ENCODE peak calls at places on chromosomes 1 and 21, in ten cellular contexts. D is CD4-positive, CD25-positive, alpha-beta regulatory T cell; P is body of pancreas; N is cardiac muscle cell; G is GM23248; X is left lung; L is upper lobe of left lung; Y is endodermal cell; K is tibial artery; F is OCI-LY7. I is an unnamed sample.

GRCh38 chr1:84122780-84123382 is 21.2 kb upstream of the PRKACB start:
- DNase-seq in K (peak; percentile 55), G (peak; percentile 70), D (peak; percentile 44), X (no peak), F (peak; percentile 60), Y (peak; percentile 75), P (peak; percentile 44), N (peak; percentile 71), L (peak; percentile 36), I (no peak)

GRCh38 chr1:226640288-226640687 is 91.7 kb downstream of the STUM start:
- DNase-seq in Y (no peak), P (no peak), X (no peak), G (no peak), K (no peak), D (no peak), F (no peak), N (no peak), L (no peak), I (no peak)

GRCh38 chr1:159927211-159927886 is 2.0 kb upstream of the TAGLN2 start:
- DNase-seq in Y (peak; percentile 38), K (no peak), N (no peak), X (no peak), L (no peak), F (no peak), D (no peak), G (no peak), P (no peak), I (no peak)

GRCh38 chr1:198605880-198606458 is 32.9 kb upstream of the PTPRC start:
- DNase-seq in G (peak; percentile 29), X (no peak), L (no peak), Y (no peak), N (no peak), F (no peak), D (no peak), P (no peak), K (no peak), I (no peak)

GRCh38 chr1:173287785-173288184 is 80.7 kb upstream of the TNFSF4 start:
- DNase-seq in Y (no peak), L (no peak), P (no peak), F (no peak), G (no peak), N (no peak), X (no peak), D (no peak), K (no peak), I (no peak)

GRCh38 chr1:39001516-39002389 is 10.7 kb downstream of the AKIRIN1 start:
- DNase-seq in G (no peak), N (no peak), D (no peak), L (no peak), P (no peak), Y (no peak), K (no peak), X (no peak), F (no peak), I (no peak)

GRCh38 chr1:248303324-248303723 is at the start of gene OR2T12:
- DNase-seq in Y (no peak), N (no peak), K (no peak), F (no peak), G (no peak), X (no peak), L (no peak), P (no peak), D (no peak), I (no peak)

GRCh38 chr1:94326329-94326728 is 88.9 kb upstream of the ARHGAP29 start:
- DNase-seq in G (peak; percentile 42), X (no peak), P (no peak), L (no peak), F (no peak), D (no peak), K (no peak), N (peak; percentile 20), Y (peak; percentile 83), I (no peak)

GRCh38 chr21:36218691-36219090 is 62.1 kb downstream of the DOP1B start:
- DNase-seq in P (no peak), G (no peak), L (no peak), Y (no peak), F (no peak), D (no peak), X (no peak), N (no peak), K (no peak), I (no peak)

GRCh38 chr1:6102227-6102845 is 56.6 kb downstream of the KCNAB2 start:
- DNase-seq in Y (no peak), X (no peak), L (no peak), P (no peak), N (no peak), G (no peak), D (no peak), F (no peak), K (no peak), I (no peak)

GRCh38 chr1:19644761-19645543 is 841 bp downstream of the NBL1 start:
- DNase-seq in N (no peak), Y (peak; percentile 80), P (no peak), X (no peak), K (no peak), L (no peak), D (no peak), F (no peak), G (peak; percentile 66), I (peak; percentile 41)

GRCh38 chr21:36420571-36421339 is 35.6 kb downstream of the CHAF1B start:
- DNase-seq in Y (no peak), G (no peak), X (no peak), N (no peak), P (no peak), L (no peak), D (no peak), F (no peak), K (no peak), I (no peak)

GRCh38 chr1:152511596-152511995 is 993 bp downstream of the LCE5A start:
- DNase-seq in K (no peak), L (no peak), N (no peak), X (no peak), G (no peak), Y (no peak), F (no peak), P (no peak), D (no peak), I (no peak)
- H3K9me3 ChIP-seq in K (no peaks in the 10 kb centered on the region), L (no peaks in the 10 kb centered on the region), N (no peaks in the 10 kb centered on the region), X (no peaks in the 10 kb centered on the region), G (no peaks in the 10 kb centered on the region), Y (peaks cover 54% of the 10 kb centered on the region), F (no peaks in the 10 kb centered on the region), P (no peaks in the 10 kb centered on the region), D (no peaks in the 10 kb centered on the region), I (no peaks in the 10 kb centered on the region)

DNA sequence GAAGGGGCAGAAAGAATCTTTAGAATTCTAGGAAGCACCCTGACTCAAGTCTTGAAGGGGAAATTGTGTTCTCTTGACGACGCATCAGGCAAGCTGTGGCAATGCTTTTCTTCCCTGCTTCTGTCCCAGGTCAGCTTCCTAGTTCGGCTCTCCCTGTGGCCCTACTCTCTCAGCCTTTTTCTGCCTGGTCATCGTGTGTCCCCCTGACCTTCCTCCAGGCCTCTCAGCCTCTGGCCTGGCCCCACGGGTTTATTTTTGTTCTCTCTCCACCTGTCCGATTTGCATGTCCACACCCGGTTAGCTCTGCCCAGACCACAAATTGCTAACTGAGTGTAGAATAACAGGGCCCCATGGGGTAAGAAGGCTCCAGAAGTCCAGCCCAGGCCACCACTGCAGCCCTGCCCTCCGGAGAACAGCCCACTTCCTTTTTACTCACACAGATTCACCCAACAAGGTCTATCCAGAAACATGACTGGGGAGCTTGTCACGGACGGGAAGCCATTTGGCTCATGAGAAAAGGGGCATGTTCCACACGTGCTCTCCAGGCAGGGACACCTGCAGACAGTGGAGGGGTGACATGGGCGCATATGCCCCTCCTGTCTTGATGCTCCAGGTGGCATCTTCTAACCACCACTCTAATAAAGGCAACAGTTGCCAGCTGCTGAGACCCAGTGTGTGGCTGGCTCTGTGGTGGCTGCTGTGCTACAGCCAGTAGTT is 9.8 kb downstream of the KCNN3 start:
- DNase-seq in Y (no peak), K (no peak), N (no peak), G (no peak), F (peak; percentile 96), X (no peak), D (no peak), P (no peak), L (no peak), I (no peak)
- H3K4me1 ChIP-seq in Y (no peaks in the 10 kb centered on the region), K (no peaks in the 10 kb centered on the region), N (peaks cover 12% of the 10 kb centered on the region), G (no peaks in the 10 kb centered on the region), F (peaks cover 99% of the 10 kb centered on the region), X (no peaks in the 10 kb centered on the region), D (no peaks in the 10 kb centered on the region), P (peaks cover 2% of the 10 kb centered on the region), L (no peaks in the 10 kb centered on the region), I (peaks cover 12% of the 10 kb centered on the region)

DNA sequence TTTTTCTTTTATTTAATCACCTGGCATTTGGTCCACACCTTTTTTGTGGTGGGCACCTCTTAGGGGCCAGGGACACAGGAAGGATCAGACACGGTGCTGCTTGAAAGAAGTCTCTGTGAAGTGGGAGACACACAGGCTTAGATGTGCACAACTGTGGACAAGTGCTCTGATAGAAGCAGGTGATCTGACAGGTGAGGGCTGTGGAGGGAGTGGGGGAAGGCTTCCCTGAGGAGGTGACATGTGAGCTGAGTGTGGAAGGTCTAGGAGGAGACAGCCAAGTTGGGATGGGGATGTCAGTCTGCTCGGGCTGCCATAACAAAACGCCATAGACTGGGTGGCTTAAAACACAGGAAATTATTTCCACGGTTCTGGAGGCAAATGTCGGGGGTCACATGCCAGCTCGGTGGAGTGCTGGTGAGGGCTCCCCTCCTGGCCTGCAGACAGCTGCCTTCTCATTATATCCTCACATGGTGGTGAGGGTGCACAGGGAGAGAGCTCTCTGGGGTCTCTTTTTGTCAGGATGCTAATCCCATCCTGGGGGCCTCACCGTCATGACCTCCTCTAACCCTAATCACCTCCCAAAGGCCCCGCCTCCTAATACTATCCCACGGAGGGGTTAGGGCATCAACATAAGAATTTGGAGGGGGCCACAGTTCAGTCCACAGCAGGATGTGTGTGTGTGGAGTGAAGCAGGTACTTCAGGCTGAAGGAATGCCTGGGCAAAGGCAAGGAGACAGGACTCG is 5.2 kb upstream of the KIAA1614 start:
- DNase-seq in P (no peak), X (no peak), K (no peak), G (no peak), Y (peak; percentile 33), F (no peak), L (no peak), N (no peak), D (no peak), I (no peak)
- H3K9me3 ChIP-seq in P (no peaks in the 10 kb centered on the region), X (no peaks in the 10 kb centered on the region), K (no peaks in the 10 kb centered on the region), G (no peaks in the 10 kb centered on the region), Y (no peaks in the 10 kb centered on the region), F (no peaks in the 10 kb centered on the region), L (no peaks in the 10 kb centered on the region), N (no peaks in the 10 kb centered on the region), D (no peaks in the 10 kb centered on the region), I (no peaks in the 10 kb centered on the region)

GRCh38 chr1:91533625-91534024 is 33.0 kb downstream of the CDC7 start:
- DNase-seq in G (no peak), K (no peak), N (no peak), F (no peak), Y (no peak), D (no peak), L (no peak), P (no peak), X (no peak), I (no peak)

GRCh38 chr1:91541918-91542533 is 41.4 kb downstream of the CDC7 start:
- DNase-seq in D (no peak), F (no peak), N (no peak), P (no peak), G (no peak), K (no peak), L (no peak), X (no peak), Y (no peak), I (no peak)

GRCh38 chr1:91535441-91535840 is 34.8 kb downstream of the CDC7 start:
- DNase-seq in F (no peak), N (no peak), Y (no peak), P (no peak), G (no peak), K (no peak), D (no peak), L (no peak), X (no peak), I (no peak)

GRCh38 chr1:91537281-91538069 is 36.8 kb downstream of the CDC7 start:
- DNase-seq in G (peak; percentile 86), L (peak; percentile 38), K (peak; percentile 55), Y (no peak), P (no peak), D (no peak), F (no peak), N (peak; percentile 80), X (no peak), I (no peak)
- H3K4me1 ChIP-seq in G (peaks cover 23% of the 10 kb centered on the region), L (peaks cover 11% of the 10 kb centered on the region), K (no peaks in the 10 kb centered on the region), Y (no peaks in the 10 kb centered on the region), P (no peaks in the 10 kb centered on the region), D (peaks cover 6% of the 10 kb centered on the region), F (no peaks in the 10 kb centered on the region), N (no peaks in the 10 kb centered on the region), X (no peaks in the 10 kb centered on the region), I (peaks cover 8% of the 10 kb centered on the region)